ENCODE peak calls at places on chromosome 2, in six cellular contexts. P, X, O, C, U and Z are unnamed samples.

GRCh38 chr2:227862741-227863588 is 8.5 kb upstream of the DAW1 start:
- DNase-seq in P (peak; percentile 93), U (peak; percentile 86), O (peak; percentile 89), X (no peak), C (no peak), Z (peak; percentile 86)

GRCh38 chr2:95372216-95372829 is 30.2 kb upstream of the FAHD2A start:
- DNase-seq in O (no peak), U (no peak), X (no peak), C (no peak), P (no peak), Z (no peak)

GRCh38 chr2:241225983-241226382 is 37.5 kb downstream of the ANO7 start:
- DNase-seq in O (no peak), X (no peak), P (no peak), U (no peak), C (no peak), Z (no peak)

GRCh38 chr2:61421611-61422010 is 49.3 kb downstream of the USP34 start:
- DNase-seq in C (peak; percentile 55), X (no peak), U (no peak), P (no peak), O (no peak), Z (no peak)

GRCh38 chr2:152924722-152925121 is 206.3 kb downstream of the ARL6IP6 start:
- DNase-seq in C (no peak), P (peak; percentile 92), O (no peak), X (no peak), U (no peak), Z (no peak)

GRCh38 chr2:13114391-13114790 is 397.7 kb downstream of the TRIB2 start:
- DNase-seq in X (peak; percentile 75), P (peak; percentile 72), O (peak; percentile 71), U (no peak), C (no peak), Z (no peak)

GRCh38 chr2:45968946-45969584 is 317.6 kb downstream of the PRKCE start:
- DNase-seq in C (no peak), U (peak; percentile 72), P (no peak), X (peak; percentile 35), O (peak; percentile 43), Z (no peak)

GRCh38 chr2:229780856-229781773 is 66.8 kb upstream of the DNER start:
- DNase-seq in P (peak; percentile 56), X (no peak), O (peak; percentile 70), C (peak; percentile 53), U (peak; percentile 71), Z (peak; percentile 34)

GRCh38 chr2:178282075-178282474 is 87.8 kb downstream of the OSBPL6 start:
- DNase-seq in X (no peak), C (no peak), U (peak; percentile 62), O (peak; percentile 87), P (peak; percentile 94), Z (no peak)

GRCh38 chr2:39805936-39806608 is 27.0 kb upstream of the THUMPD2 start:
- DNase-seq in P (peak; percentile 39), X (no peak), C (no peak), O (peak; percentile 5), U (peak; percentile 17), Z (no peak)

GRCh38 chr2:46493971-46494250 is 14.5 kb downstream of the TMEM247 start:
- DNase-seq in C (no peak), U (no peak), X (no peak), P (no peak), O (no peak), Z (no peak)

GRCh38 chr2:105373895-105374401 is 24.9 kb downstream of the FHL2 start:
- DNase-seq in X (no peak), O (no peak), C (no peak), U (no peak), P (peak; percentile 65), Z (peak; percentile 94)

DNA sequence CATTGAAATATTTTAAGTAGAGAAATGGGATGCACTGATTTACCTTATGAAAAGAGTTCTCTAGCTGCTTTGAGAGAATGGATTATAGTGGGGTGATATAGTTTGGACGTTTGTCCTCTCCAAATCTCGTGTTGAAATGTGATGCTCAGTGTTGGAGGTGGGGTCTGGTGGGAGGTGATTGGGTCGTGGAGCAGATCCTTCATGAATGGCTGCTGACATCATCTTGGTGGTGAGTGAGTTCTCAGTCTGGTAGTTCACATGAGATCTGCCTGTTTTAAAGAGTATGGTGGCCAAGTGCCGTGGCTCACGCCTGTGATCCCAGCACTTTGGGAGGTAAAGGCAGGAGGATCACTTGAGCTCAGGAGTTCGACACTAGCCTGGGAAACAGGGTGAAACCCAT is 58.7 kb upstream of the SH3RF3 start:
- DNase-seq in P (no peak), X (no peak), C (no peak), O (no peak), U (no peak), Z (no peak)
- H3K4me3 ChIP-seq in P (no peak overlapping the region), X (no peak overlapping the region), C (no peak overlapping the region), O (no peak overlapping the region), U (no peak overlapping the region), Z (no peak overlapping the region)

GRCh38 chr2:213185147-213185822 is 33.9 kb upstream of the IKZF2 start:
- DNase-seq in U (no peak), P (no peak), O (no peak), X (no peak), C (peak; percentile 37), Z (no peak)

GRCh38 chr2:213187386-213187785 is 36.0 kb upstream of the IKZF2 start:
- DNase-seq in X (no peak), U (peak; percentile 35), C (no peak), O (no peak), P (no peak), Z (no peak)

GRCh38 chr2:213187833-213188532 is 36.6 kb upstream of the IKZF2 start:
- DNase-seq in X (no peak), U (peak; percentile 66), O (peak; percentile 31), P (peak; percentile 34), C (no peak), Z (peak; percentile 90)

GRCh38 chr2:213188533-213188867 is 37.1 kb upstream of the IKZF2 start:
- DNase-seq in O (no peak), C (no peak), P (no peak), U (no peak), X (no peak), Z (no peak)

DNA sequence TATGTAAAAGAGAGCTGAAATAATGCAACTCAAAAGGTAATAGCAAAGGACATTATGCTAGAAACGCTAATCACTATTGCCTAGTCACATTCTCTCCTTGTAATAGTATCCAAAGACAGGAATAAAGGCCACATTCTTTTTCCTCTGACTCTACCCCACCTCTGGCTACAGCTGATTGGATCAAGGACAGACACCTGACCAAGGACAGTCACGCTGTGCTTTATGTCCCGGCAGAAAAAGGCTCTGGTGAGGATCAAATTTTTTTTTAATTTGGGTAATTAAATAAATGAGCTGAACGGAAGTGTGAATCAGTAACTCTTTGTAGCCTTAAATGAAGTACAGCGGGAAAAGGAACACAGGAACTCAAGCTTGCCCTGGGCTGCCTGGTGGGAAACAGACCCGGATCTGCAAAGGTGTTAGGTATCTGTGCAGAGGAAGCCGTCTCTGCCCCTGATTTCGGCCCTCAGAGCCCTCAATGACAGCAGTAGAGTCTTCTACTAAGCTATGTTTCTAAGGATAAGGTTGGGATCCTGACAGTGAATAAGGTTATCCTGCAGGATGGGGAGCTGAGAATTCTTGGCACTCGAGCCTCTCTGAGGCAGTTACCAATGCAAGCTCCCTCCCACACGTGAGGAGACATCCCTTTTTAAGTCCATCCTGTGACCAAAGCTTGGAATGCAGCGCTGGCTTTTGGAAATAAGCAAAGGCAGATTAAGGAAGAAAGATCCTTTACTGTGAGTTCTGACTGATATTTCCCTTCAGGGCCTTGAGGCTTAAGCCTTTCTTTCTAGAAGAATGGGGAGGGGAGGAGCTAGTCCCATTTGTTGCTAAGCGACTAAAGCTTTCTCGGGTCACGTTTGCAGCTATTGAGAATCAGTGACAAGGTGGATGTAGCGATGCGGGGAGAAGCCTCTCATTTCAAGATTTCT is 37.8 kb upstream of the IKZF2 start:
- DNase-seq in C (no peak), U (peak; percentile 55), O (peak; percentile 16), X (peak; percentile 6), P (peak; percentile 38), Z (peak; percentile 63)
- H3K4me3 ChIP-seq in C (no peak overlapping the region), U (peak overlapping the region; percentile 7), O (no peak overlapping the region), X (peak overlapping the region; percentile 51), P (no peak overlapping the region), Z (peak overlapping the region; percentile 34)

GRCh38 chr2:186480991-186481390 is 5.1 kb upstream of the ZC3H15 start:
- DNase-seq in X (no peak), C (no peak), U (no peak), P (peak; percentile 62), O (no peak), Z (no peak)

GRCh38 chr2:186485576-186485870 is 537 bp upstream of the ZC3H15 start:
- DNase-seq in O (no peak), C (no peak), X (no peak), U (no peak), P (no peak), Z (no peak)

GRCh38 chr2:186486651-186487647 is 889 bp downstream of the ZC3H15 start:
- DNase-seq in C (peak; percentile 11), O (peak; percentile 37), X (no peak), U (peak; percentile 23), P (peak; percentile 30), Z (no peak)

GRCh38 chr2:186485871-186486650 is at the start of gene ZC3H15:
- DNase-seq in X (peak; percentile 92), U (peak; percentile 100), C (peak; percentile 98), O (peak; percentile 98), P (peak; percentile 96), Z (peak; percentile 96)

DNA sequence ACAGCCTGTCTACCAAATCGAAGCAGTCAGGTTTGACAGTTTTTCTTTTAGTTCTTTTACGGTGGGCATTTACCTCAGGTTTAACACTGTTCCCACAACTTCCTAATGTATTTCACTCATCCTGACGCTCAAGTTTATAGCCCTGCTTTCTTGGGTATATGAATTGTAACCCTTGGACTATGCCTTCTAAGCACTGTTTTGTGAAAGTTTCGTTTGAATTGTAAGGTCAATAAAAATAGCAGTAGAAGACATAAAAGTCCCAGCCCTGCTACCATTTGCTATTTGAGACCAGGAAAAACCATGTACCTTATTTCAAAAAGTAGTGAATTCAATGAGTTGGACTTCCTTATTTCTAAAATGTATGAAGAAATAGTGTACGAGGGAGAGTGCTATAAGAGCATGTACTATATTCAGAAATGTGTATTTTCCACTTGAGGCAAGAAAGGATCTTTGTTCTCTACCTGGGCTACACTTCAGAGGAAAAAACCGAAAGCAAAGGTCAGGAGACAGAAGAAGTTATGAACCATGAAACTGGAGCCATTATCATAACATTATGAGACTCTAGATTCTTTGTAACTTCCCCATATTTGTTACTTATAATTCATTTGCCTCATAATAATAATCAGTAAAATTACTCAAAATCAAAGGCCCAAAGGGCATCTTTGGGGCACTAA is 1.9 kb upstream of the ZC3H15 start:
- DNase-seq in U (no peak), O (no peak), X (no peak), C (no peak), P (no peak), Z (no peak)
- H3K4me3 ChIP-seq in U (no peak overlapping the region), O (peak overlapping the region; percentile 87), X (no peak overlapping the region), C (peak overlapping the region; percentile 98), P (peak overlapping the region; percentile 91), Z (no peak overlapping the region)

GRCh38 chr2:171479154-171479814 is 43.0 kb upstream of the CYBRD1 start:
- DNase-seq in C (no peak), X (no peak), P (no peak), U (no peak), O (no peak), Z (no peak)
- H3K4me3 ChIP-seq in C (no peak overlapping the region), X (no peak overlapping the region), P (no peak overlapping the region), U (no peak overlapping the region), O (no peak overlapping the region), Z (no peak overlapping the region)